ENCODE peak calls at places on chromosome 4, in ten cellular contexts. One of them, this sample, is unnamed.
A peak's percentile ranks its signal among the peaks of the same experiment; 100 is the strongest.

GRCh38 chr4:175504316-175504715 is 307.7 kb downstream of the GPM6A start:
- DNase-seq in AG04450: no peak
- DNase-seq in PC-3: no peak
- DNase-seq in RWPE1: no peak
- DNase-seq in EH: peak; percentile 18
- DNase-seq in mesendoderm: no peak
- DNase-seq in activated CD4-positive, alpha-beta T cell treated with anti-CD3 and anti-CD28 coated beads for 36 hours: no peak
- DNase-seq in NCI-H2029: no peak
- DNase-seq in ELF-1: no peak
- DNase-seq in esophagus muscularis mucosa: no peak
- DNase-seq in this sample: peak; percentile 23

GRCh38 chr4:11910780-11911179 is 482.1 kb upstream of the HS3ST1 start:
- DNase-seq in AG04450: no peak
- DNase-seq in PC-3: no peak
- DNase-seq in RWPE1: no peak
- DNase-seq in EH: no peak
- DNase-seq in mesendoderm: no peak
- DNase-seq in activated CD4-positive, alpha-beta T cell treated with anti-CD3 and anti-CD28 coated beads for 36 hours: no peak
- DNase-seq in NCI-H2029: no peak
- DNase-seq in ELF-1: no peak
- DNase-seq in esophagus muscularis mucosa: no peak
- DNase-seq in this sample: no peak

GRCh38 chr4:124590480-124590879 is 122.1 kb downstream of the ANKRD50 start:
- DNase-seq in AG04450: no peak
- DNase-seq in PC-3: no peak
- DNase-seq in RWPE1: no peak
- DNase-seq in EH: no peak
- DNase-seq in mesendoderm: no peak
- DNase-seq in activated CD4-positive, alpha-beta T cell treated with anti-CD3 and anti-CD28 coated beads for 36 hours: no peak
- DNase-seq in NCI-H2029: no peak
- DNase-seq in ELF-1: no peak
- DNase-seq in esophagus muscularis mucosa: no peak
- DNase-seq in this sample: no peak

GRCh38 chr4:158193171-158193749 is 17.0 kb upstream of the TMEM144 start:
- DNase-seq in AG04450: no peak
- DNase-seq in PC-3: peak; percentile 62
- DNase-seq in RWPE1: peak; percentile 55
- DNase-seq in EH: peak; percentile 45
- DNase-seq in mesendoderm: peak; percentile 36
- DNase-seq in activated CD4-positive, alpha-beta T cell treated with anti-CD3 and anti-CD28 coated beads for 36 hours: no peak
- DNase-seq in NCI-H2029: no peak
- DNase-seq in ELF-1: no peak
- DNase-seq in esophagus muscularis mucosa: no peak
- DNase-seq in this sample: no peak

GRCh38 chr4:15659768-15660394 is 4.7 kb upstream of the FBXL5 start:
- DNase-seq in AG04450: no peak
- DNase-seq in PC-3: no peak
- DNase-seq in RWPE1: no peak
- DNase-seq in EH: peak; percentile 67
- DNase-seq in mesendoderm: no peak
- DNase-seq in activated CD4-positive, alpha-beta T cell treated with anti-CD3 and anti-CD28 coated beads for 36 hours: peak; percentile 22
- DNase-seq in NCI-H2029: no peak
- DNase-seq in ELF-1: no peak
- DNase-seq in esophagus muscularis mucosa: no peak
- DNase-seq in this sample: peak; percentile 73

GRCh38 chr4:52824603-52825310 is 37.4 kb upstream of the RASL11B start:
- DNase-seq in AG04450: peak; percentile 92
- DNase-seq in PC-3: no peak
- DNase-seq in RWPE1: no peak
- DNase-seq in EH: peak; percentile 86
- DNase-seq in mesendoderm: peak; percentile 60
- DNase-seq in activated CD4-positive, alpha-beta T cell treated with anti-CD3 and anti-CD28 coated beads for 36 hours: no peak
- DNase-seq in NCI-H2029: peak; percentile 57
- DNase-seq in ELF-1: peak; percentile 80
- DNase-seq in esophagus muscularis mucosa: peak; percentile 91
- DNase-seq in this sample: no peak

GRCh38 chr4:7206385-7206784 is 14.0 kb downstream of the SORCS2 start:
- DNase-seq in AG04450: no peak
- DNase-seq in PC-3: peak; percentile 61
- DNase-seq in RWPE1: no peak
- DNase-seq in EH: peak; percentile 79
- DNase-seq in mesendoderm: peak; percentile 51
- DNase-seq in activated CD4-positive, alpha-beta T cell treated with anti-CD3 and anti-CD28 coated beads for 36 hours: no peak
- DNase-seq in NCI-H2029: no peak
- DNase-seq in ELF-1: peak; percentile 30
- DNase-seq in esophagus muscularis mucosa: no peak
- DNase-seq in this sample: no peak

GRCh38 chr4:103786014-103786413 is 66.2 kb upstream of the TACR3 start:
- DNase-seq in AG04450: no peak
- DNase-seq in PC-3: peak; percentile 63
- DNase-seq in RWPE1: peak; percentile 5
- DNase-seq in EH: no peak
- DNase-seq in mesendoderm: peak; percentile 88
- DNase-seq in activated CD4-positive, alpha-beta T cell treated with anti-CD3 and anti-CD28 coated beads for 36 hours: peak; percentile 11
- DNase-seq in NCI-H2029: peak; percentile 45
- DNase-seq in ELF-1: peak; percentile 59
- DNase-seq in esophagus muscularis mucosa: no peak
- DNase-seq in this sample: no peak

GRCh38 chr4:152273343-152273742 is 262.5 kb downstream of the FBXW7 start:
- DNase-seq in AG04450: no peak
- DNase-seq in PC-3: peak; percentile 60
- DNase-seq in RWPE1: peak; percentile 55
- DNase-seq in EH: peak; percentile 47
- DNase-seq in mesendoderm: no peak
- DNase-seq in activated CD4-positive, alpha-beta T cell treated with anti-CD3 and anti-CD28 coated beads for 36 hours: no peak
- DNase-seq in NCI-H2029: no peak
- DNase-seq in ELF-1: peak; percentile 62
- DNase-seq in esophagus muscularis mucosa: peak; percentile 45
- DNase-seq in this sample: no peak